ENCODE peak calls at places on chromosomes 2 and 18, in four cellular contexts. D, N, K and P are unnamed samples.

GRCh38 chr2:46184794-46185583 is 112.2 kb upstream of the EPAS1 start:
- DNase-seq in D (no peak), N (no peak), K (no peak), P (no peak)

GRCh38 chr18:47754311-47755101 is 176.0 kb downstream of the SMAD2 start:
- DNase-seq in D (no peak), N (no peak), K (peak), P (peak)

GRCh38 chr2:178066890-178067669 is 5.5 kb downstream of the PDE11A start:
- DNase-seq in D (no peak), N (no peak), K (no peak), P (no peak)

GRCh38 chr2:112585873-112586477 is 1.6 kb downstream of the CHCHD5 start:
- DNase-seq in D (no peak), N (no peak), K (no peak), P (no peak)

GRCh38 chr2:100610381-100610831 is 47.6 kb downstream of the PDCL3 start:
- DNase-seq in D (peak), N (peak), K (peak), P (peak)

GRCh38 chr18:59767732-59768131 is 70.5 kb upstream of the CCBE1 start:
- DNase-seq in D (no peak), N (no peak), K (no peak), P (no peak)

GRCh38 chr2:238116298-238117198 is 16.4 kb downstream of the ESPNL start:
- DNase-seq in D (no peak), N (no peak), K (no peak), P (no peak)

GRCh38 chr2:47060652-47061170 is 94.4 kb downstream of the STPG4 start:
- DNase-seq in D (no peak), N (no peak), K (no peak), P (no peak)

GRCh38 chr2:237213325-237214040 is 127.8 kb downstream of the COPS8 start:
- DNase-seq in D (no peak), N (no peak), K (no peak), P (no peak)

GRCh38 chr2:20487392-20488135 is 40.7 kb downstream of the RHOB start:
- DNase-seq in D (no peak), N (no peak), K (no peak), P (no peak)

GRCh38 chr2:25700221-25700660 is 26.9 kb upstream of the DTNB start:
- DNase-seq in D (peak), N (peak), K (peak), P (peak)

GRCh38 chr18:54671291-54671881 is 80.3 kb downstream of the DYNAP start:
- DNase-seq in D (no peak), N (no peak), K (no peak), P (no peak)

GRCh38 chr2:234677758-234678538 is 181.1 kb upstream of the ARL4C start:
- DNase-seq in D (no peak), N (no peak), K (no peak), P (no peak)

GRCh38 chr2:152477347-152478092 is 142.5 kb downstream of the FMNL2 start:
- DNase-seq in D (no peak), N (no peak), K (no peak), P (no peak)

GRCh38 chr18:29753379-29753778 is 1289.2 kb downstream of the DSC3 start:
- DNase-seq in D (no peak), N (no peak), K (no peak), P (no peak)

GRCh38 chr18:30527226-30527625 is 515.3 kb downstream of the DSC3 start:
- DNase-seq in D (no peak), N (no peak), K (no peak), P (no peak)

GRCh38 chr2:29058082-29058481 is 16.2 kb downstream of the PCARE start:
- DNase-seq in D (no peak), N (no peak), K (no peak), P (no peak)

GRCh38 chr2:147224070-147224469 is 620.8 kb upstream of the ACVR2A start:
- DNase-seq in D (no peak), N (no peak), K (no peak), P (no peak)

GRCh38 chr2:35846-36245 is 10.5 kb downstream of the FAM110C start:
- DNase-seq in D (no peak), N (no peak), K (no peak), P (peak)

GRCh38 chr18:7822435-7823425 is 255.6 kb downstream of the PTPRM start:
- DNase-seq in D (no peak), N (no peak), K (no peak), P (no peak)